ENCODE peak calls at places on chromosome 13, in four cellular contexts. Z, X, H and A are unnamed samples.

GRCh38 chr13:107203146-107203847 is 635.4 kb upstream of the ARGLU1 start:
- DNase-seq in X (peak), Z (no peak), H (peak), A (peak)

GRCh38 chr13:41053384-41053826 is 7.9 kb upstream of the WBP4 start:
- DNase-seq in X (no peak), Z (no peak), H (no peak), A (peak)

GRCh38 chr13:94323746-94324408 is 155.6 kb downstream of the DCT start:
- DNase-seq in X (no peak), H (peak), Z (peak), A (peak)

GRCh38 chr13:108315273-108315672 is 45.8 kb downstream of the TNFSF13B start:
- DNase-seq in H (no peak), X (no peak), Z (no peak), A (no peak)

GRCh38 chr13:113853518-113854237 is 10.2 kb downstream of the GAS6 start:
- DNase-seq in H (no peak), X (no peak), Z (no peak), A (no peak)

GRCh38 chr13:44976949-44977583 is 12.2 kb downstream of the NUFIP1 start:
- DNase-seq in Z (no peak), H (peak), X (no peak), A (no peak)

GRCh38 chr13:44801990-44802389 is 187.3 kb downstream of the NUFIP1 start:
- DNase-seq in X (peak), H (no peak), Z (peak), A (peak)

GRCh38 chr13:98451676-98452105 is 125.2 kb downstream of the STK24 start:
- DNase-seq in Z (no peak), H (no peak), X (no peak), A (no peak)

GRCh38 chr13:110507678-110508381 is 53.7 kb downstream of the RAB20 start:
- DNase-seq in Z (no peak), X (peak), H (no peak), A (no peak)

GRCh38 chr13:73698859-73699258 is 435.3 kb downstream of the KLF12 start:
- DNase-seq in Z (no peak), X (no peak), H (no peak), A (no peak)

GRCh38 chr13:106143930-106144709 is 391.3 kb downstream of the EFNB2 start:
- DNase-seq in X (peak), H (no peak), Z (no peak), A (peak)

GRCh38 chr13:80436571-80437169 is 95.7 kb upstream of the SPRY2 start:
- DNase-seq in Z (no peak), X (no peak), H (peak), A (no peak)

GRCh38 chr13:40190656-40191100 is 475.8 kb downstream of the FOXO1 start:
- DNase-seq in H (peak), X (peak), Z (no peak), A (no peak)

GRCh38 chr13:100275746-100276145 is 186.9 kb downstream of the PCCA start:
- DNase-seq in Z (peak), H (no peak), X (no peak), A (no peak)

GRCh38 chr13:106477303-106477702 is 58.2 kb downstream of the EFNB2 start:
- DNase-seq in H (no peak), Z (no peak), X (no peak), A (no peak)